ENCODE peak calls at places on chromosomes 4 and X, in ten cellular contexts. S is smooth muscle cell of the brain vasculature, U is nephron progenitor cell, R is transverse colon, X is substantia nigra, Y is prostate gland, Q is fibroblast of the conjunctiva, F is lower lobe of right lung, I is GM04504, E is fibroblast of mammary gland. V is an unnamed sample.

GRCh38 chr4:112099701-112100289 is 45.5 kb upstream of the FAM241A start:
- DNase-seq in S (no peak), U (no peak), R (no peak), X (no peak), Y (no peak), Q (peak; percentile 62), F (no peak), I (peak; percentile 13), E (peak; percentile 79), V (no peak)

GRCh38 chr4:64713256-64713840 is 304.1 kb upstream of the TECRL start:
- DNase-seq in S (no peak), U (no peak), R (no peak), X (no peak), Y (no peak), Q (peak; percentile 0), F (no peak), I (peak; percentile 3), E (peak; percentile 30), V (no peak)

GRCh38 chr4:168509786-168510185 is 12.9 kb downstream of the PALLD start:
- DNase-seq in S (no peak), U (no peak), R (no peak), X (no peak), Y (no peak), Q (peak; percentile 83), F (no peak), I (peak; percentile 38), E (peak; percentile 94), V (no peak)

GRCh38 chr4:139876328-139876941 is 210.8 kb downstream of the MGST2 start:
- DNase-seq in S (no peak), U (no peak), R (no peak), X (no peak), Y (peak; percentile 9), Q (no peak), F (no peak), I (no peak), E (no peak), V (no peak)

GRCh38 chr4:124018383-124019317 is 622.1 kb downstream of the SPRY1 start:
- DNase-seq in S (no peak), U (peak; percentile 48), R (peak; percentile 19), X (no peak), Y (no peak), Q (peak; percentile 26), F (no peak), I (peak; percentile 76), E (peak; percentile 93), V (peak; percentile 38)

GRCh38 chr4:1564535-1565375 is 119.4 kb downstream of the FAM53A start:
- DNase-seq in S (no peak), U (no peak), R (no peak), X (no peak), Y (no peak), Q (no peak), F (no peak), I (no peak), E (no peak), V (no peak)

GRCh38 chrX:130028196-130028595 is 45.8 kb downstream of the BCORL1 start:
- DNase-seq in S (peak; percentile 20), U (peak; percentile 31), R (peak; percentile 51), X (no peak), Y (peak; percentile 5), Q (peak; percentile 21), F (peak; percentile 71), I (peak; percentile 2), E (peak; percentile 61), V (peak; percentile 17)

GRCh38 chr4:14857475-14857874 is 144.8 kb upstream of the CPEB2 start:
- DNase-seq in S (no peak), U (no peak), R (no peak), X (no peak), Y (no peak), Q (no peak), F (no peak), I (no peak), E (no peak), V (no peak)

GRCh38 chrX:8848921-8849320 is 47.7 kb upstream of the FAM9A start:
- DNase-seq in S (no peak), U (no peak), R (no peak), X (no peak), Y (no peak), Q (no peak), F (no peak), I (no peak), E (peak; percentile 34), V (no peak)

GRCh38 chr4:48173055-48173991 is 39.3 kb upstream of the TXK start:
- DNase-seq in S (peak; percentile 56), U (no peak), R (no peak), X (no peak), Y (no peak), Q (peak; percentile 56), F (no peak), I (peak; percentile 52), E (peak; percentile 72), V (peak; percentile 60)

GRCh38 chrX:110568396-110568795 is 209.7 kb downstream of the RTL9 start:
- DNase-seq in S (no peak), U (no peak), R (no peak), X (no peak), Y (no peak), Q (no peak), F (no peak), I (no peak), E (no peak), V (peak; percentile 24)

GRCh38 chr4:174133525-174133924 is 149.9 kb downstream of the FBXO8 start:
- DNase-seq in S (no peak), U (no peak), R (no peak), X (no peak), Y (no peak), Q (no peak), F (no peak), I (no peak), E (no peak), V (no peak)

GRCh38 chr4:48047421-48047844 is 30.9 kb downstream of the NIPAL1 start:
- DNase-seq in S (no peak), U (no peak), R (peak; percentile 39), X (no peak), Y (no peak), Q (no peak), F (no peak), I (no peak), E (no peak), V (no peak)